ENCODE peak calls at places on chromosomes 2 and 18, in six cellular contexts. One of them, this sample, is unnamed.

GRCh38 chr2:158129037-158129436 is 27.4 kb downstream of the UPP2 start:
- DNase-seq in mammary epithelial cell: no peak
- DNase-seq in GM23248: no peak
- DNase-seq in fibroblast of lung: no peak
- DNase-seq in hepatocyte: no peak
- DNase-seq in GM23338: no peak
- DNase-seq in this sample: no peak

GRCh38 chr2:37601569-37601968 is 69.9 kb downstream of the CDC42EP3 start:
- DNase-seq in mammary epithelial cell: no peak
- DNase-seq in GM23248: no peak
- DNase-seq in fibroblast of lung: no peak
- DNase-seq in hepatocyte: no peak
- DNase-seq in GM23338: no peak
- DNase-seq in this sample: no peak

GRCh38 chr2:226475650-226476049 is 324.0 kb downstream of the IRS1 start:
- DNase-seq in mammary epithelial cell: peak
- DNase-seq in GM23248: peak
- DNase-seq in fibroblast of lung: peak
- DNase-seq in hepatocyte: peak
- DNase-seq in GM23338: peak
- DNase-seq in this sample: no peak

GRCh38 chr2:217530399-217531100 is 472.2 kb downstream of the TNS1 start:
- DNase-seq in mammary epithelial cell: no peak
- DNase-seq in GM23248: no peak
- DNase-seq in fibroblast of lung: no peak
- DNase-seq in hepatocyte: peak
- DNase-seq in GM23338: no peak
- DNase-seq in this sample: no peak

GRCh38 chr18:48160622-48161021 is 230.2 kb upstream of the SMAD2 start:
- DNase-seq in mammary epithelial cell: no peak
- DNase-seq in GM23248: no peak
- DNase-seq in fibroblast of lung: no peak
- DNase-seq in hepatocyte: no peak
- DNase-seq in GM23338: no peak
- DNase-seq in this sample: no peak

GRCh38 chr2:10971855-10972348 is 60.2 kb downstream of the KCNF1 start:
- DNase-seq in mammary epithelial cell: no peak
- DNase-seq in GM23248: no peak
- DNase-seq in fibroblast of lung: no peak
- DNase-seq in hepatocyte: no peak
- DNase-seq in GM23338: no peak
- DNase-seq in this sample: no peak

GRCh38 chr2:101435011-101435862 is 39.7 kb downstream of the RFX8 start:
- DNase-seq in mammary epithelial cell: no peak
- DNase-seq in GM23248: peak
- DNase-seq in fibroblast of lung: peak
- DNase-seq in hepatocyte: peak
- DNase-seq in GM23338: peak
- DNase-seq in this sample: peak

GRCh38 chr2:201707142-201707541 is 8.7 kb upstream of the MPP4 start:
- DNase-seq in mammary epithelial cell: no peak
- DNase-seq in GM23248: no peak
- DNase-seq in fibroblast of lung: no peak
- DNase-seq in hepatocyte: no peak
- DNase-seq in GM23338: no peak
- DNase-seq in this sample: no peak

GRCh38 chr2:115414461-115414860 is 972.0 kb downstream of the DPP10 start:
- DNase-seq in mammary epithelial cell: no peak
- DNase-seq in GM23248: no peak
- DNase-seq in fibroblast of lung: peak
- DNase-seq in hepatocyte: no peak
- DNase-seq in GM23338: no peak
- DNase-seq in this sample: no peak

GRCh38 chr2:42139141-42139540 is 30.0 kb upstream of the EML4 start:
- DNase-seq in mammary epithelial cell: no peak
- DNase-seq in GM23248: peak
- DNase-seq in fibroblast of lung: no peak
- DNase-seq in hepatocyte: no peak
- DNase-seq in GM23338: no peak
- DNase-seq in this sample: no peak

GRCh38 chr2:46170011-46170410 is 127.2 kb upstream of the EPAS1 start:
- DNase-seq in mammary epithelial cell: no peak
- DNase-seq in GM23248: no peak
- DNase-seq in fibroblast of lung: no peak
- DNase-seq in hepatocyte: no peak
- DNase-seq in GM23338: no peak
- DNase-seq in this sample: no peak

GRCh38 chr2:69298261-69298660 is 88.8 kb downstream of the GFPT1 start:
- DNase-seq in mammary epithelial cell: peak
- DNase-seq in GM23248: peak
- DNase-seq in fibroblast of lung: peak
- DNase-seq in hepatocyte: no peak
- DNase-seq in GM23338: no peak
- DNase-seq in this sample: no peak
- H2AFZ ChIP-seq in mammary epithelial cell: peak
- H2AFZ ChIP-seq in GM23248: peak
- H2AFZ ChIP-seq in fibroblast of lung: no peak
- H2AFZ ChIP-seq in hepatocyte: no peak
- H2AFZ ChIP-seq in GM23338: no peak
- H2AFZ ChIP-seq in this sample: no peak

GRCh38 chr2:3712424-3712823 is 9.0 kb downstream of the DCDC2C start:
- DNase-seq in mammary epithelial cell: peak
- DNase-seq in GM23248: no peak
- DNase-seq in fibroblast of lung: no peak
- DNase-seq in hepatocyte: no peak
- DNase-seq in GM23338: no peak
- DNase-seq in this sample: no peak

GRCh38 chr2:3705808-3706207 is 2.4 kb downstream of the DCDC2C start:
- DNase-seq in mammary epithelial cell: no peak
- DNase-seq in GM23248: no peak
- DNase-seq in fibroblast of lung: no peak
- DNase-seq in hepatocyte: no peak
- DNase-seq in GM23338: no peak
- DNase-seq in this sample: no peak

GRCh38 chr2:3708576-3708975 is 5.2 kb downstream of the DCDC2C start:
- DNase-seq in mammary epithelial cell: no peak
- DNase-seq in GM23248: no peak
- DNase-seq in fibroblast of lung: no peak
- DNase-seq in hepatocyte: no peak
- DNase-seq in GM23338: no peak
- DNase-seq in this sample: no peak

GRCh38 chr2:3706892-3707291 is 3.5 kb downstream of the DCDC2C start:
- DNase-seq in mammary epithelial cell: no peak
- DNase-seq in GM23248: no peak
- DNase-seq in fibroblast of lung: no peak
- DNase-seq in hepatocyte: no peak
- DNase-seq in GM23338: peak
- DNase-seq in this sample: no peak

DNA sequence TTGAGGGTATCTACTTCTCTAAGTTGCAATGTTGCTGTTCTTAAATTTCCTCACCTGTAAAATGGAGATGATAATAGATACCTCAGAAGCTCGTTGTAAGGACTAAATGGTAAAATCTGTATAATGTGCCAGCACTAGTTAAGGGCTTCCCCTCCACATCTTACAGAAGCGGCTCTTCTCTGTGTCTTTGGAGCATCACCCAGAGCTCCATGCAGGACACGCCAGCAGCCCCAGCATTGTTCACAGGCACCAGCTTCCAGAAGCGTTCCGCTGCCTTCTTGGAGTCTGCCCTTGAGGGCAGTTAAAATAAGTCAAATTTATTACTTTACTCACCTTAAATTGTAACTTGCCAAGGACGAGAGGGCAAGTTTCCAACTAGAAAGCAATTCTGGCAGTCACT is 5.8 kb downstream of the DCDC2C start:
- DNase-seq in mammary epithelial cell: no peak
- DNase-seq in GM23248: no peak
- DNase-seq in fibroblast of lung: no peak
- DNase-seq in hepatocyte: no peak
- DNase-seq in GM23338: no peak
- DNase-seq in this sample: no peak
- H3K4me3 ChIP-seq in mammary epithelial cell: no peak
- H3K4me3 ChIP-seq in GM23248: no peak
- H3K4me3 ChIP-seq in fibroblast of lung: no peak
- H3K4me3 ChIP-seq in hepatocyte: no peak
- H3K4me3 ChIP-seq in GM23338: no peak
- H3K4me3 ChIP-seq in this sample: no peak

GRCh38 chr2:120893874-120894584 is 158.4 kb downstream of the GLI2 start:
- DNase-seq in mammary epithelial cell: no peak
- DNase-seq in GM23248: no peak
- DNase-seq in fibroblast of lung: no peak
- DNase-seq in hepatocyte: peak
- DNase-seq in GM23338: peak
- DNase-seq in this sample: no peak
- H2AFZ ChIP-seq in mammary epithelial cell: no peak
- H2AFZ ChIP-seq in GM23248: no peak
- H2AFZ ChIP-seq in fibroblast of lung: no peak
- H2AFZ ChIP-seq in hepatocyte: no peak
- H2AFZ ChIP-seq in GM23338: no peak
- H2AFZ ChIP-seq in this sample: no peak

DNA sequence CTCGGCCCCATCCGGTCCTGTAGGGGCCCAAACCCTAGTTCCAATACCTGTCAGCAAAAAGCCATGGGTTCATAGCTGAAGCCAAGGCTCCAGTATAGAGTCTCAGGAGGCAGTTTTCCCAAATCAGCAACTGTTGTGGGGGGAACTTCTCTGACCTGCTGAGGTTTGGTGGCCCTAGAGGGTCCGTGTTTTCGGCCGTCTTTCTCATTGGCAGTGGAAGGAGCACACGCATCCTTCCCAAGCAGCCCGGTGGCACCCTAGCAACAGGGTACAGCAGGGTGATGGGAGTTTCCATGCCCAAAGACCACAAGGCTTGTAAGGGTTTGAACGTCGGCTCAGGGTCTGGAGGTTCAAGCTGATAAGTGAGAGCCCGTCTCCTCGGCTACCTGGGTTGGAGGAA is 6.6 kb downstream of the FOSL2 start:
- DNase-seq in mammary epithelial cell: no peak
- DNase-seq in GM23248: no peak
- DNase-seq in fibroblast of lung: no peak
- DNase-seq in hepatocyte: no peak
- DNase-seq in GM23338: no peak
- DNase-seq in this sample: no peak
- H3K4me3 ChIP-seq in mammary epithelial cell: no peak
- H3K4me3 ChIP-seq in GM23248: peak
- H3K4me3 ChIP-seq in fibroblast of lung: no peak
- H3K4me3 ChIP-seq in hepatocyte: no peak
- H3K4me3 ChIP-seq in GM23338: no peak
- H3K4me3 ChIP-seq in this sample: no peak

GRCh38 chr18:829432-829831 is 17.4 kb upstream of the YES1 start:
- DNase-seq in mammary epithelial cell: no peak
- DNase-seq in GM23248: no peak
- DNase-seq in fibroblast of lung: no peak
- DNase-seq in hepatocyte: no peak
- DNase-seq in GM23338: no peak
- DNase-seq in this sample: no peak
- H2AFZ ChIP-seq in mammary epithelial cell: peak
- H2AFZ ChIP-seq in GM23248: no peak
- H2AFZ ChIP-seq in fibroblast of lung: no peak
- H2AFZ ChIP-seq in hepatocyte: no peak
- H2AFZ ChIP-seq in GM23338: no peak
- H2AFZ ChIP-seq in this sample: peak

DNA sequence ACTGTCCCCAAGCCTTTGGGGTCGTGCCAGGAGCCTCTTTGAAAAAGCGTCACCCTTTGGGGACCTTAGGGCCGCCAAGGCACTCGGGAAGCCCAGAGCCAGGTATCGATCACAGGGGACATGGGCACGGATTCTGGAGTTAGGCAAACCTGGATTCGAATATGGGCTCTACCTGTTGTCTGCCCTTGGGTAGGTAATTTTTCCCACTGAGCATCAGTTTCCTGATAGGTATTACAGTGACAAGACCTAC is 9.3 kb downstream of the TMEM198 start:
- DNase-seq in mammary epithelial cell: no peak
- DNase-seq in GM23248: no peak
- DNase-seq in fibroblast of lung: no peak
- DNase-seq in hepatocyte: no peak
- DNase-seq in GM23338: no peak
- DNase-seq in this sample: no peak
- H3K4me3 ChIP-seq in mammary epithelial cell: peak
- H3K4me3 ChIP-seq in GM23248: peak
- H3K4me3 ChIP-seq in fibroblast of lung: no peak
- H3K4me3 ChIP-seq in hepatocyte: peak
- H3K4me3 ChIP-seq in GM23338: peak
- H3K4me3 ChIP-seq in this sample: no peak

This sample was measured in DND-41.